ENCODE peak calls at places on chromosomes 11 and 22, in ten cellular contexts. F, K, E, C, H, X, R, Q, M and J are unnamed samples.

GRCh38 chr11:20162340-20162739 is 2.1 kb upstream of the DBX1 start:
- DNase-seq in R (no peak), E (no peak), K (peak; percentile 62), Q (no peak), C (no peak), H (no peak), X (peak; percentile 48), M (no peak), F (no peak), J (no peak)

GRCh38 chr11:122115520-122116343 is at the start of gene BLID:
- DNase-seq in X (peak; percentile 88), Q (peak; percentile 66), H (peak; percentile 65), M (peak; percentile 70), R (peak; percentile 55), F (no peak), C (peak; percentile 21), K (peak; percentile 89), E (no peak), J (peak; percentile 40)

GRCh38 chr11:61718613-61719302 is 33.7 kb upstream of the MYRF start:
- DNase-seq in M (peak; percentile 85), K (peak; percentile 93), F (no peak), E (no peak), Q (no peak), C (no peak), R (peak; percentile 80), H (no peak), X (peak; percentile 85), J (no peak)

GRCh38 chr11:64900263-64900678 is 16.7 kb downstream of the ATG2A start:
- DNase-seq in Q (peak; percentile 59), C (no peak), K (no peak), R (no peak), M (no peak), F (no peak), H (no peak), E (no peak), X (no peak), J (peak; percentile 64)

GRCh38 chr11:73237471-73238290 is 19.6 kb downstream of the P2RY2 start:
- DNase-seq in F (peak; percentile 32), Q (no peak), M (peak; percentile 44), X (no peak), K (peak; percentile 50), R (peak; percentile 20), C (no peak), E (no peak), H (no peak), J (no peak)

GRCh38 chr11:94785509-94785908 is 17.4 kb downstream of the AMOTL1 start:
- DNase-seq in Q (no peak), R (no peak), H (no peak), K (peak; percentile 80), X (no peak), F (no peak), C (no peak), E (no peak), M (no peak), J (no peak)

GRCh38 chr11:131486100-131486499 is 115.7 kb downstream of the NTM start:
- DNase-seq in H (no peak), M (no peak), X (no peak), R (peak; percentile 23), C (no peak), F (no peak), Q (no peak), K (no peak), E (no peak), J (no peak)

GRCh38 chr11:108592591-108593213 is 866 bp downstream of the EXPH5 start:
- DNase-seq in R (peak; percentile 16), C (peak; percentile 19), X (peak; percentile 47), M (no peak), H (peak; percentile 68), E (peak; percentile 30), K (peak; percentile 77), Q (peak; percentile 44), F (peak; percentile 44), J (no peak)

GRCh38 chr22:29892315-29892714 is 9.3 kb downstream of the MTMR3 start:
- DNase-seq in F (no peak), C (no peak), H (no peak), X (no peak), M (no peak), Q (no peak), R (no peak), E (no peak), K (no peak), J (no peak)

GRCh38 chr22:23832226-23833016 is 6.4 kb downstream of the DERL3 start:
- DNase-seq in K (no peak), M (peak; percentile 58), E (no peak), C (no peak), H (no peak), X (no peak), R (no peak), Q (no peak), F (no peak), J (no peak)

GRCh38 chr11:82776377-82776776 is 42.7 kb upstream of the FAM181B start:
- DNase-seq in C (no peak), F (no peak), H (no peak), X (no peak), K (peak; percentile 64), R (peak; percentile 33), Q (peak; percentile 63), M (no peak), E (no peak), J (no peak)

GRCh38 chr11:101434241-101434640 is 149.6 kb downstream of the TRPC6 start:
- DNase-seq in F (no peak), M (no peak), Q (no peak), R (no peak), E (no peak), X (no peak), C (no peak), K (no peak), H (no peak), J (peak; percentile 73)

GRCh38 chr11:74050465-74050864 is 41.6 kb upstream of the UCP3 start:
- DNase-seq in H (no peak), Q (peak; percentile 48), X (no peak), F (no peak), R (no peak), M (no peak), C (no peak), K (no peak), E (no peak), J (no peak)

GRCh38 chr11:47249378-47249715 is 733 bp upstream of the ACP2 start:
- DNase-seq in Q (no peak), F (no peak), E (no peak), X (no peak), R (no peak), C (no peak), K (no peak), H (no peak), M (no peak), J (no peak)

GRCh38 chr11:17354070-17354924 is 2.7 kb downstream of the NCR3LG1 start:
- DNase-seq in M (peak; percentile 72), C (no peak), F (peak; percentile 75), Q (peak; percentile 73), H (peak; percentile 85), K (peak; percentile 88), E (peak; percentile 77), R (peak; percentile 55), X (peak; percentile 86), J (peak; percentile 67)

GRCh38 chr22:19795617-19796008 is 35.0 kb downstream of the TBX1 start:
- DNase-seq in C (no peak), H (no peak), K (no peak), Q (no peak), M (no peak), E (no peak), F (no peak), X (no peak), R (peak; percentile 45), J (no peak)

GRCh38 chr11:22624742-22625447 is 728 bp downstream of the FANCF start:
- DNase-seq in R (peak; percentile 70), K (peak; percentile 94), C (peak; percentile 57), F (peak; percentile 87), Q (peak; percentile 60), M (peak; percentile 80), X (peak; percentile 90), E (peak; percentile 82), H (peak; percentile 84), J (peak; percentile 69)
- TF ChIP-seq CTCF in R (peak; percentile 40), K (peak; percentile 73), C (peak; percentile 2), F (peak; percentile 77), Q (peak; percentile 61), M (no peak), X (peak; percentile 41), E (peak; percentile 61), H (peak; percentile 32), J (peak; percentile 84)

DNA sequence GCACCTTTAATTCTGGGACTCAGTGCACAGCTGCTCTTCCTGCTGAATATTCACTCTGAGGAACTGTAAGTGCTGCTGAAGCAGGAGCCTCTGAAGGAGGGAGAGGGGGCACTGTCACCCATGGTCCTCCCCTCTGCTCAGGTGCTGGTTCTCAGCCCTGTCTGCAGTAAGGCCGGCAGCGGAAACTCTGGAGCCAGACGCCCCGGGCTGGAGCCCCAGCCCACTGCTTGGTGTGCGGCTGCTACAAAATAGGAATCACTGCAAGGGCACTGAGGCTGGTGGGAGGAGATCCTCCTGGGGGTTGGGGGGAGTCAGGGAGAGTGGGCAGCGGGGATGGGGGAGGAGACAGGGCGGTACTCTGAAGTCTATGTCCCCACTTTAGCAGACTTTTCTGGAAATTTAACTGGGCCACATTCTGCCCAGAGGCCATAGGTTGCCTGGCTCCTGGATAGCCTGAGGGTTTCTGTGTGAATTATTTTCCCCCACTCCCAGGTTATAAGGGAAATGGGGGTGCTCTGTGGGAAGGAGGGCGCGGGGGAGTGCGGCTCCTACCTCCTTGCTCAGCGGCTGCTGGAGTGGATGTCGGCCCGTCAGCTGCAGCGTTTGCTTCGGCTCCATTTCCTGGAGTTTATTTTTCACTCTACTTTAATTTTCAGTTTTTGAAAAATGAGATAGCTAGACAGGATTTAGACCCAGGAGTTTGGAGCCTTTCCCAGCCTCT is 33.6 kb downstream of the TBC1D22A start:
- DNase-seq in Q (no peak), X (no peak), K (no peak), R (no peak), M (peak; percentile 46), F (no peak), E (no peak), H (no peak), C (no peak), J (no peak)
- H3K36me3 ChIP-seq in Q (no peaks in the 10 kb centered on the region), X (no peaks in the 10 kb centered on the region), K (peaks cover 37% of the 10 kb centered on the region), R (peaks cover 7% of the 10 kb centered on the region), M (peaks cover 55% of the 10 kb centered on the region), F (no peaks in the 10 kb centered on the region), E (no peaks in the 10 kb centered on the region), H (peaks cover 2% of the 10 kb centered on the region), C (peaks cover 77% of the 10 kb centered on the region), J (peaks cover 16% of the 10 kb centered on the region)

GRCh38 chr11:123188508-123189165 is 6.4 kb downstream of the CLMP start:
- DNase-seq in K (no peak), C (no peak), E (no peak), X (no peak), R (peak; percentile 86), M (no peak), H (no peak), Q (peak; percentile 61), F (no peak), J (peak; percentile 48)
- H3K4me3 ChIP-seq in K (peak overlapping the region; percentile 65), C (peak overlapping the region; percentile 7), E (no peak overlapping the region), X (no peak overlapping the region), R (peak overlapping the region; percentile 19), M (peak overlapping the region; percentile 24), H (no peak overlapping the region), Q (peak overlapping the region; percentile 27), F (no peak overlapping the region), J (no peak overlapping the region)

DNA sequence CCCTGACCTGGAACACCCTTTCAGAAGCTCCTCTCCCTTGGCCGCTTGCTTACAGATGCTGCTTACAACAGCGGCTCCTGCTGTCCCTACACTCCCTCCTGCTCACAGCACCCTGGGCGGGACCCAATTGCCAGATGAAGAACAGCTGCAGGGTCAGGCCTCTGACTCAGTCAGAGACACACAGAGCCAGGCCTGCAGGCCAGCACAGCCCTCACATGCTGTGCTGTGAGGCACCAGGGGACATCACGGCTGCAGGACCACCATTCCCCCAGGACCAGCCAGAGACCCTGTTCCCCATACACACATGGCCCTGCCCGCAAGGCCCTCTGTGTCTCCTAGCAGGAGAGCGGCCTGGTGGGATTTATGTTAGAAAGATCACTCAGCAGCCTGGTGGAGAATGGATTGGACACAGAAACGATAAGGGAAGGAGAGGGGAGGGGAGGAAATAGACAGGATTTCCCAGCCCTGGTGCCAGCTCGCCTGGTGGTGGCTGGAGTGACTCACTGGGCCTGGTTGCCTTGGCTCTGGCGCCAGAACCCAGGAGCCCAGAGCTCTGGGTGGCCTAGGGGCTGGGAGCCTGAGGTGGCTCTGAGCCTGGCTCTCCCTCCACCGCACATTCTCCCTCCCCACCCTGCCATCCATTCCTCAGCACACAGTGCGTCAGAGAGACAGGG is 6.7 kb downstream of the CAPN5 start:
- DNase-seq in F (peak; percentile 76), M (peak; percentile 98), K (peak; percentile 52), H (peak; percentile 37), R (peak; percentile 93), C (peak; percentile 79), X (no peak), Q (peak; percentile 75), E (no peak), J (peak; percentile 44)
- TF ChIP-seq CTCF in F (peak; percentile 43), M (peak; percentile 26), K (no peak), H (no peak), R (peak; percentile 72), C (peak; percentile 29), X (no peak), Q (peak; percentile 39), E (no peak), J (peak; percentile 26)